ENCODE peak calls at places on chromosomes 7 and 10, in eight cellular contexts. H is iPS-NIHi11; S is sciatic nerve; W is NCI-H774; V is hepatic stellate cell; P is GF-D8; I is activated T-cell treated with anti-CD3 and anti-CD28 coated beads, Interleukin-2, amount 50 U/mL, for 48 hours; Y is GM23338. T is an unnamed sample.
A peak's percentile ranks its signal among the peaks of the same experiment; 100 is the strongest.

GRCh38 chr7:2710256-2710655 is 22.3 kb downstream of the AMZ1 start:
- DNase-seq in H (no peak), S (no peak), W (no peak), V (no peak), P (no peak), I (peak; percentile 60), Y (no peak), T (no peak)

GRCh38 chr10:80204801-80205477 is 398 bp downstream of the ANXA11 start:
- DNase-seq in H (peak; percentile 45), S (peak; percentile 70), W (no peak), V (peak; percentile 37), P (no peak), I (no peak), Y (peak; percentile 60), T (no peak)

GRCh38 chr10:43249962-43250624 is 16.8 kb downstream of the RASGEF1A start:
- DNase-seq in H (peak; percentile 63), S (peak; percentile 33), W (no peak), V (no peak), P (no peak), I (peak; percentile 49), Y (peak; percentile 53), T (peak; percentile 83)

GRCh38 chr10:45044290-45044689 is 43.6 kb downstream of the ZNF22 start:
- DNase-seq in H (peak; percentile 6), S (no peak), W (no peak), V (no peak), P (no peak), I (no peak), Y (peak; percentile 84), T (no peak)

GRCh38 chr10:12406764-12407400 is 57.5 kb downstream of the CAMK1D start:
- DNase-seq in H (no peak), S (peak; percentile 7), W (no peak), V (no peak), P (no peak), I (no peak), Y (peak; percentile 46), T (peak; percentile 51)

GRCh38 chr7:138030679-138031351 is 28.9 kb upstream of the CREB3L2 start:
- DNase-seq in H (no peak), S (no peak), W (no peak), V (no peak), P (no peak), I (no peak), Y (no peak), T (no peak)

GRCh38 chr7:128381161-128381821 is 19.8 kb upstream of the PRRT4 start:
- DNase-seq in H (peak; percentile 80), S (no peak), W (no peak), V (no peak), P (no peak), I (peak; percentile 73), Y (peak; percentile 94), T (no peak)

GRCh38 chr7:1558841-1559625 is 3.0 kb upstream of the TMEM184A start:
- DNase-seq in H (peak; percentile 46), S (peak; percentile 57), W (no peak), V (no peak), P (no peak), I (no peak), Y (no peak), T (no peak)

GRCh38 chr7:30594055-30594539 is 581 bp upstream of the GARS1 start:
- DNase-seq in H (peak; percentile 26), S (no peak), W (peak; percentile 24), V (peak; percentile 33), P (peak; percentile 75), I (peak; percentile 67), Y (peak; percentile 73), T (no peak)

GRCh38 chr7:155297517-155298287 is at the start of gene INSIG1:
- DNase-seq in H (peak; percentile 98), S (peak; percentile 95), W (peak; percentile 92), V (peak; percentile 98), P (peak; percentile 85), I (peak; percentile 96), Y (peak; percentile 89), T (peak; percentile 99)

GRCh38 chr7:78296036-78296435 is 497.5 kb downstream of the PHTF2 start:
- DNase-seq in H (no peak), S (no peak), W (no peak), V (no peak), P (no peak), I (no peak), Y (no peak), T (no peak)

GRCh38 chr10:125451319-125451718 is 231.6 kb downstream of the TEX36 start:
- DNase-seq in H (no peak), S (no peak), W (no peak), V (no peak), P (no peak), I (no peak), Y (no peak), T (no peak)

GRCh38 chr10:87771871-87772500 is 46.0 kb downstream of the ATAD1 start:
- DNase-seq in H (peak; percentile 33), S (no peak), W (peak; percentile 6), V (no peak), P (no peak), I (no peak), Y (peak; percentile 69), T (no peak)

GRCh38 chr7:151454306-151454705 is 14.4 kb upstream of the CRYGN start:
- DNase-seq in H (no peak), S (no peak), W (no peak), V (no peak), P (no peak), I (peak; percentile 5), Y (no peak), T (peak; percentile 57)

GRCh38 chr10:70582793-70583700 is 19.5 kb downstream of the PRF1 start:
- DNase-seq in H (no peak), S (no peak), W (no peak), V (no peak), P (no peak), I (no peak), Y (no peak), T (no peak)

GRCh38 chr10:69045441-69046300 is 42.2 kb upstream of the SRGN start:
- DNase-seq in H (no peak), S (no peak), W (no peak), V (no peak), P (peak; percentile 94), I (peak; percentile 59), Y (no peak), T (no peak)

GRCh38 chr10:126372359-126372758 is 15.9 kb downstream of the ADAM12 start:
- DNase-seq in H (no peak), S (no peak), W (no peak), V (no peak), P (no peak), I (no peak), Y (no peak), T (no peak)

GRCh38 chr7:116271980-116272886 is 61.9 kb downstream of the TES start:
- DNase-seq in H (peak; percentile 34), S (no peak), W (no peak), V (peak; percentile 67), P (no peak), I (no peak), Y (no peak), T (no peak)

GRCh38 chr10:114603943-114604342 is 54.1 kb downstream of the ABLIM1 start:
- DNase-seq in H (no peak), S (no peak), W (no peak), V (no peak), P (no peak), I (no peak), Y (no peak), T (no peak)

GRCh38 chr7:128236924-128237586 is 4.0 kb upstream of the LEP start:
- DNase-seq in H (no peak), S (no peak), W (peak; percentile 7), V (peak; percentile 70), P (peak; percentile 95), I (peak; percentile 21), Y (peak; percentile 6), T (no peak)

GRCh38 chr10:17465328-17466125 is 11.1 kb upstream of the ST8SIA6 start:
- DNase-seq in H (no peak), S (no peak), W (no peak), V (no peak), P (no peak), I (no peak), Y (no peak), T (no peak)

GRCh38 chr10:119595715-119596515 is 849 bp downstream of the TIAL1 start:
- DNase-seq in H (no peak), S (peak; percentile 79), W (no peak), V (peak; percentile 65), P (no peak), I (peak; percentile 80), Y (peak; percentile 43), T (no peak)

GRCh38 chr10:98323221-98324164 is 55.5 kb upstream of the LOXL4 start:
- DNase-seq in H (no peak), S (no peak), W (peak; percentile 34), V (peak; percentile 94), P (peak; percentile 55), I (peak; percentile 39), Y (no peak), T (no peak)

GRCh38 chr10:95183451-95184230 is 10.4 kb upstream of the ACSM6 start:
- DNase-seq in H (peak; percentile 98), S (peak; percentile 86), W (peak; percentile 57), V (peak; percentile 82), P (no peak), I (peak; percentile 88), Y (peak; percentile 91), T (peak; percentile 93)

GRCh38 chr7:108196004-108196403 is 65.8 kb upstream of the LAMB4 start:
- DNase-seq in H (no peak), S (no peak), W (no peak), V (peak; percentile 5), P (no peak), I (no peak), Y (no peak), T (no peak)

GRCh38 chr7:81150951-81151361 is 232.1 kb upstream of the SEMA3C start:
- DNase-seq in H (no peak), S (no peak), W (no peak), V (no peak), P (no peak), I (no peak), Y (no peak), T (no peak)

GRCh38 chr10:93465806-93466675 is 16.1 kb downstream of the MYOF start:
- DNase-seq in H (peak; percentile 59), S (peak; percentile 79), W (no peak), V (peak; percentile 79), P (no peak), I (no peak), Y (no peak), T (peak; percentile 96)

GRCh38 chr10:114810926-114811325 is 10.7 kb upstream of the FHIP2A start:
- DNase-seq in H (no peak), S (no peak), W (no peak), V (no peak), P (no peak), I (no peak), Y (no peak), T (no peak)

GRCh38 chr10:86689146-86689545 is 20.8 kb downstream of the LDB3 start:
- DNase-seq in H (no peak), S (no peak), W (no peak), V (no peak), P (no peak), I (no peak), Y (no peak), T (no peak)

GRCh38 chr10:121155742-121156141 is 304.6 kb downstream of the WDR11 start:
- DNase-seq in H (no peak), S (no peak), W (no peak), V (no peak), P (no peak), I (no peak), Y (no peak), T (no peak)

GRCh38 chr7:150451097-150451793 is 815 bp downstream of the GIMAP8 start:
- DNase-seq in H (no peak), S (no peak), W (no peak), V (no peak), P (no peak), I (peak; percentile 80), Y (no peak), T (peak; percentile 78)

T was measured in osteocyte.